ENCODE peak calls at places on chromosomes 6 and 20, in eight cellular contexts. One of them, this sample, is unnamed. For H3K27me3 and H3K9me3, the result is how much of the 10 kb centered on the place peaks cover.

GRCh38 chr20:34215711-34216381 is 25.4 kb upstream of the ASIP start:
- DNase-seq in body of pancreas: peak
- DNase-seq in lung: peak
- DNase-seq in ovary: peak
- DNase-seq in GM23248: peak
- DNase-seq in SK-N-SH: peak
- DNase-seq in cardiac muscle cell: peak
- DNase-seq in sigmoid colon: peak
- DNase-seq in this sample: peak

GRCh38 chr20:62132421-62132820 is 10.1 kb downstream of the LSM14B start:
- DNase-seq in sigmoid colon: no peak
- DNase-seq in body of pancreas: no peak
- DNase-seq in SK-N-SH: no peak
- DNase-seq in ovary: no peak
- DNase-seq in lung: no peak
- DNase-seq in GM23248: peak
- DNase-seq in cardiac muscle cell: no peak
- DNase-seq in this sample: no peak

GRCh38 chr20:64093013-64093503 is 8.9 kb upstream of the LKAAEAR1 start:
- DNase-seq in ovary: no peak
- DNase-seq in sigmoid colon: no peak
- DNase-seq in GM23248: peak
- DNase-seq in SK-N-SH: no peak
- DNase-seq in body of pancreas: no peak
- DNase-seq in lung: no peak
- DNase-seq in cardiac muscle cell: no peak
- DNase-seq in this sample: no peak

GRCh38 chr6:45073771-45074170 is 254.4 kb upstream of the RUNX2 start:
- DNase-seq in lung: no peak
- DNase-seq in ovary: no peak
- DNase-seq in cardiac muscle cell: peak
- DNase-seq in GM23248: peak
- DNase-seq in SK-N-SH: no peak
- DNase-seq in body of pancreas: no peak
- DNase-seq in sigmoid colon: no peak
- DNase-seq in this sample: no peak

GRCh38 chr6:83824388-83824801 is 28.8 kb upstream of the RIPPLY2 start:
- DNase-seq in GM23248: peak
- DNase-seq in cardiac muscle cell: no peak
- DNase-seq in lung: no peak
- DNase-seq in ovary: no peak
- DNase-seq in SK-N-SH: no peak
- DNase-seq in sigmoid colon: no peak
- DNase-seq in body of pancreas: no peak
- DNase-seq in this sample: no peak

GRCh38 chr6:145749632-145750031 is 14.3 kb upstream of the EPM2A start:
- DNase-seq in SK-N-SH: no peak
- DNase-seq in GM23248: peak
- DNase-seq in ovary: no peak
- DNase-seq in body of pancreas: no peak
- DNase-seq in sigmoid colon: no peak
- DNase-seq in cardiac muscle cell: peak
- DNase-seq in lung: no peak
- DNase-seq in this sample: no peak

GRCh38 chr6:47967843-47968242 is 143.2 kb downstream of the PTCHD4 start:
- DNase-seq in sigmoid colon: no peak
- DNase-seq in SK-N-SH: no peak
- DNase-seq in ovary: no peak
- DNase-seq in GM23248: peak
- DNase-seq in body of pancreas: no peak
- DNase-seq in cardiac muscle cell: no peak
- DNase-seq in lung: no peak
- DNase-seq in this sample: no peak

GRCh38 chr6:44270526-44271405 is 516 bp downstream of the TMEM151B start:
- DNase-seq in sigmoid colon: no peak
- DNase-seq in lung: no peak
- DNase-seq in ovary: no peak
- DNase-seq in GM23248: no peak
- DNase-seq in cardiac muscle cell: no peak
- DNase-seq in SK-N-SH: peak
- DNase-seq in body of pancreas: no peak
- DNase-seq in this sample: no peak

GRCh38 chr6:17159240-17159639 is 57.4 kb downstream of the STMND1 start:
- DNase-seq in body of pancreas: peak
- DNase-seq in sigmoid colon: no peak
- DNase-seq in SK-N-SH: no peak
- DNase-seq in cardiac muscle cell: no peak
- DNase-seq in GM23248: no peak
- DNase-seq in lung: no peak
- DNase-seq in ovary: no peak
- DNase-seq in this sample: no peak

GRCh38 chr6:18055098-18055497 is 67.4 kb downstream of the NHLRC1 start:
- DNase-seq in ovary: no peak
- DNase-seq in GM23248: no peak
- DNase-seq in lung: no peak
- DNase-seq in SK-N-SH: no peak
- DNase-seq in cardiac muscle cell: no peak
- DNase-seq in sigmoid colon: no peak
- DNase-seq in body of pancreas: no peak
- DNase-seq in this sample: no peak

GRCh38 chr6:81480139-81480538 is 272.3 kb downstream of the TENT5A start:
- DNase-seq in body of pancreas: no peak
- DNase-seq in cardiac muscle cell: no peak
- DNase-seq in ovary: no peak
- DNase-seq in lung: no peak
- DNase-seq in sigmoid colon: no peak
- DNase-seq in GM23248: peak
- DNase-seq in SK-N-SH: no peak
- DNase-seq in this sample: no peak

GRCh38 chr20:53949319-53949839 is 121.0 kb downstream of the BCAS1 start:
- DNase-seq in SK-N-SH: no peak
- DNase-seq in ovary: no peak
- DNase-seq in sigmoid colon: no peak
- DNase-seq in body of pancreas: peak
- DNase-seq in cardiac muscle cell: peak
- DNase-seq in lung: no peak
- DNase-seq in GM23248: peak
- DNase-seq in this sample: no peak

GRCh38 chr6:56849876-56850275 is 105.0 kb upstream of the BEND6 start:
- DNase-seq in sigmoid colon: no peak
- DNase-seq in body of pancreas: no peak
- DNase-seq in ovary: peak
- DNase-seq in SK-N-SH: no peak
- DNase-seq in GM23248: peak
- DNase-seq in lung: no peak
- DNase-seq in cardiac muscle cell: peak
- DNase-seq in this sample: no peak

GRCh38 chr6:112501705-112502104 is 154.6 kb downstream of the RFPL4B start:
- DNase-seq in body of pancreas: peak
- DNase-seq in ovary: peak
- DNase-seq in SK-N-SH: peak
- DNase-seq in cardiac muscle cell: peak
- DNase-seq in GM23248: no peak
- DNase-seq in lung: no peak
- DNase-seq in sigmoid colon: no peak
- DNase-seq in this sample: no peak

GRCh38 chr6:128479991-128480390 is 40.4 kb downstream of the PTPRK start:
- DNase-seq in body of pancreas: no peak
- DNase-seq in GM23248: no peak
- DNase-seq in lung: no peak
- DNase-seq in ovary: no peak
- DNase-seq in cardiac muscle cell: no peak
- DNase-seq in sigmoid colon: no peak
- DNase-seq in SK-N-SH: no peak
- DNase-seq in this sample: no peak

GRCh38 chr6:107606407-107606806 is 116.5 kb downstream of the SOBP start:
- DNase-seq in SK-N-SH: no peak
- DNase-seq in GM23248: no peak
- DNase-seq in sigmoid colon: no peak
- DNase-seq in ovary: no peak
- DNase-seq in lung: no peak
- DNase-seq in body of pancreas: no peak
- DNase-seq in cardiac muscle cell: no peak
- DNase-seq in this sample: no peak

GRCh38 chr6:98833101-98834059 is 994 bp upstream of the POU3F2 start:
- DNase-seq in GM23248: peak
- DNase-seq in body of pancreas: no peak
- DNase-seq in ovary: peak
- DNase-seq in cardiac muscle cell: peak
- DNase-seq in lung: no peak
- DNase-seq in SK-N-SH: peak
- DNase-seq in sigmoid colon: peak
- DNase-seq in this sample: no peak

GRCh38 chr6:70298070-70298469 is 4.8 kb downstream of the COL9A1 start:
- DNase-seq in ovary: no peak
- DNase-seq in SK-N-SH: no peak
- DNase-seq in sigmoid colon: no peak
- DNase-seq in GM23248: no peak
- DNase-seq in cardiac muscle cell: no peak
- DNase-seq in body of pancreas: no peak
- DNase-seq in lung: no peak
- DNase-seq in this sample: no peak

GRCh38 chr6:187252-187840 is 104.9 kb upstream of the DUSP22 start:
- DNase-seq in sigmoid colon: no peak
- DNase-seq in lung: no peak
- DNase-seq in cardiac muscle cell: peak
- DNase-seq in ovary: no peak
- DNase-seq in SK-N-SH: no peak
- DNase-seq in body of pancreas: no peak
- DNase-seq in GM23248: no peak
- DNase-seq in this sample: no peak

GRCh38 chr20:35618032-35618371 is 2.4 kb downstream of the SPAG4 start:
- DNase-seq in SK-N-SH: no peak
- DNase-seq in body of pancreas: no peak
- DNase-seq in sigmoid colon: no peak
- DNase-seq in lung: no peak
- DNase-seq in GM23248: no peak
- DNase-seq in cardiac muscle cell: no peak
- DNase-seq in ovary: no peak
- DNase-seq in this sample: no peak
- H3K4me3 ChIP-seq in SK-N-SH: peak
- H3K4me3 ChIP-seq in body of pancreas: no peak
- H3K4me3 ChIP-seq in sigmoid colon: peak
- H3K4me3 ChIP-seq in lung: no peak
- H3K4me3 ChIP-seq in GM23248: peak
- H3K4me3 ChIP-seq in cardiac muscle cell: peak
- H3K4me3 ChIP-seq in ovary: peak
- H3K4me3 ChIP-seq in this sample: no peak

GRCh38 chr6:13980534-13980933 is 55.8 kb downstream of the RNF182 start:
- DNase-seq in GM23248: no peak
- DNase-seq in body of pancreas: no peak
- DNase-seq in lung: no peak
- DNase-seq in ovary: no peak
- DNase-seq in cardiac muscle cell: no peak
- DNase-seq in SK-N-SH: no peak
- DNase-seq in sigmoid colon: no peak
- DNase-seq in this sample: no peak
- H3K27me3 ChIP-seq in GM23248: under half
- H3K27me3 ChIP-seq in body of pancreas: under half
- H3K27me3 ChIP-seq in lung: under half
- H3K27me3 ChIP-seq in ovary: under half
- H3K27me3 ChIP-seq in cardiac muscle cell: under half
- H3K27me3 ChIP-seq in SK-N-SH: under half
- H3K27me3 ChIP-seq in sigmoid colon: under half
- H3K27me3 ChIP-seq in this sample: under half

GRCh38 chr6:168242111-168242510 is 77.5 kb downstream of the DACT2 start:
- DNase-seq in GM23248: no peak
- DNase-seq in ovary: no peak
- DNase-seq in sigmoid colon: no peak
- DNase-seq in SK-N-SH: no peak
- DNase-seq in cardiac muscle cell: no peak
- DNase-seq in lung: no peak
- DNase-seq in body of pancreas: no peak
- DNase-seq in this sample: no peak

GRCh38 chr6:168247456-168248147 is 72.0 kb downstream of the DACT2 start:
- DNase-seq in ovary: no peak
- DNase-seq in SK-N-SH: peak
- DNase-seq in lung: peak
- DNase-seq in cardiac muscle cell: peak
- DNase-seq in sigmoid colon: no peak
- DNase-seq in body of pancreas: peak
- DNase-seq in GM23248: peak
- DNase-seq in this sample: no peak

GRCh38 chr6:168244961-168245551 is 74.5 kb downstream of the DACT2 start:
- DNase-seq in cardiac muscle cell: no peak
- DNase-seq in lung: no peak
- DNase-seq in SK-N-SH: no peak
- DNase-seq in GM23248: no peak
- DNase-seq in sigmoid colon: no peak
- DNase-seq in body of pancreas: no peak
- DNase-seq in ovary: no peak
- DNase-seq in this sample: no peak

GRCh38 chr6:168242655-168243225 is 76.8 kb downstream of the DACT2 start:
- DNase-seq in ovary: no peak
- DNase-seq in cardiac muscle cell: no peak
- DNase-seq in GM23248: no peak
- DNase-seq in body of pancreas: no peak
- DNase-seq in SK-N-SH: no peak
- DNase-seq in sigmoid colon: no peak
- DNase-seq in lung: no peak
- DNase-seq in this sample: no peak

GRCh38 chr6:168243812-168244376 is 75.7 kb downstream of the DACT2 start:
- DNase-seq in SK-N-SH: no peak
- DNase-seq in cardiac muscle cell: no peak
- DNase-seq in body of pancreas: no peak
- DNase-seq in ovary: no peak
- DNase-seq in GM23248: no peak
- DNase-seq in lung: no peak
- DNase-seq in sigmoid colon: no peak
- DNase-seq in this sample: no peak
- H3K9me3 ChIP-seq in SK-N-SH: under half
- H3K9me3 ChIP-seq in cardiac muscle cell: under half
- H3K9me3 ChIP-seq in body of pancreas: under half
- H3K9me3 ChIP-seq in ovary: under half
- H3K9me3 ChIP-seq in GM23248: under half
- H3K9me3 ChIP-seq in lung: under half
- H3K9me3 ChIP-seq in sigmoid colon: under half
- H3K9me3 ChIP-seq in this sample: under half

DNA sequence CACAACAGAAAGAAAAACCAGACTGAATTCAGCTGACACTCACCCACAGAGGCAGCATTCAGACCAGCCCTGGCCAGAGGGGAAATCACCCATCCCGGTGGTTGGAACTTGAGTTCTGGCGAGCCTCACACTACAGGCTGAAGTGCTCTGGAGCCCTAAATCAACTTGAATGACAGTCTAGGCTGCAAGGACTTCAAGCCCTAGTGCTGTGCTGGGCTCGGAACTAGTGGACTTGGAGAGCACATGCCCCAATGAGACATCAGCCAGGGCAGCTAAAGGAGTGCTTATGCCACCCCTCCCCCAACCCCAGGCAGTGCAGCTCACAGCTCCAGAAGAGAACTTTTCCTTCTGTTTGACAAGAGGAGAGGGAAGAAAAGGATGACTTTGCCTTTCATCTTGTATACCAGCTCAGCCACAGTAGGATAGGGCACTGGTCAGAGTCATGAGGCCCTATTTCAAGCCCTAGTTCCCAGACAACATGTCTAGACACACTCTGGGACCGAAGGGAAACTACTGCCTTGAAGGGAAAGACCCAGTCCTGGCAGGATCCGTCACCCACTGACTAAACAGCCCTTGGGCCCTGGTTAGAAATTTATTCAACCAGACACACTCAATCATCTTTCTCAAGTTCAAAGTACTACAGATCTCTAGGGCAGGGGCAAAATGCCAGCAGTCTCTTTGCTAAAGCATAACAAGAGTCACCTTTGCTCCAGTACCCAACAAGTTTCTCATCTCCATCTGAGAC is 43.2 kb upstream of the PNRC1 start:
- DNase-seq in body of pancreas: no peak
- DNase-seq in ovary: peak
- DNase-seq in lung: peak
- DNase-seq in GM23248: no peak
- DNase-seq in cardiac muscle cell: peak
- DNase-seq in sigmoid colon: peak
- DNase-seq in SK-N-SH: no peak
- DNase-seq in this sample: no peak
- H3K4me3 ChIP-seq in body of pancreas: no peak
- H3K4me3 ChIP-seq in ovary: no peak
- H3K4me3 ChIP-seq in lung: no peak
- H3K4me3 ChIP-seq in GM23248: no peak
- H3K4me3 ChIP-seq in cardiac muscle cell: no peak
- H3K4me3 ChIP-seq in sigmoid colon: no peak
- H3K4me3 ChIP-seq in SK-N-SH: no peak
- H3K4me3 ChIP-seq in this sample: no peak